ENCODE peak calls at places on chromosomes 4 and X, in ten cellular contexts. One of them, this sample, is unnamed. For H3K4me1, the result is how much of the 10 kb centered on the place peaks cover.

GRCh38 chr4:165788686-165789463 is 84.2 kb upstream of the TLL1 start:
- DNase-seq in upper lobe of right lung: no peak
- DNase-seq in mesenchymal stem cell: no peak
- DNase-seq in tibial nerve: no peak
- DNase-seq in suprapubic skin: no peak
- DNase-seq in BE2C: no peak
- DNase-seq in GM23338: no peak
- DNase-seq in H9: no peak
- DNase-seq in OCI-LY7: no peak
- DNase-seq in cardiac muscle cell: no peak
- DNase-seq in this sample: no peak

GRCh38 chrX:41734530-41734929 is 10.5 kb downstream of the GPR82 start:
- DNase-seq in upper lobe of right lung: no peak
- DNase-seq in cardiac muscle cell: no peak
- DNase-seq in GM23338: peak
- DNase-seq in mesenchymal stem cell: peak
- DNase-seq in tibial nerve: no peak
- DNase-seq in OCI-LY7: peak
- DNase-seq in suprapubic skin: no peak
- DNase-seq in H9: no peak
- DNase-seq in BE2C: peak
- DNase-seq in this sample: no peak

GRCh38 chr4:183403486-183403885 is 41.0 kb upstream of the CDKN2AIP start:
- DNase-seq in upper lobe of right lung: peak
- DNase-seq in OCI-LY7: no peak
- DNase-seq in BE2C: no peak
- DNase-seq in GM23338: no peak
- DNase-seq in tibial nerve: no peak
- DNase-seq in H9: no peak
- DNase-seq in cardiac muscle cell: no peak
- DNase-seq in mesenchymal stem cell: no peak
- DNase-seq in suprapubic skin: no peak
- DNase-seq in this sample: no peak

GRCh38 chr4:13601060-13601459 is 26.5 kb downstream of the BOD1L1 start:
- DNase-seq in suprapubic skin: no peak
- DNase-seq in H9: no peak
- DNase-seq in BE2C: no peak
- DNase-seq in OCI-LY7: peak
- DNase-seq in tibial nerve: no peak
- DNase-seq in cardiac muscle cell: no peak
- DNase-seq in GM23338: no peak
- DNase-seq in upper lobe of right lung: no peak
- DNase-seq in mesenchymal stem cell: no peak
- DNase-seq in this sample: no peak

GRCh38 chrX:95071621-95072020 is 1397.6 kb downstream of the FAM133A start:
- DNase-seq in suprapubic skin: no peak
- DNase-seq in GM23338: no peak
- DNase-seq in mesenchymal stem cell: no peak
- DNase-seq in H9: no peak
- DNase-seq in OCI-LY7: no peak
- DNase-seq in BE2C: peak
- DNase-seq in upper lobe of right lung: no peak
- DNase-seq in tibial nerve: no peak
- DNase-seq in cardiac muscle cell: no peak
- DNase-seq in this sample: no peak

GRCh38 chrX:154408659-154409221 is 314 bp downstream of the DNASE1L1 start:
- DNase-seq in mesenchymal stem cell: no peak
- DNase-seq in tibial nerve: no peak
- DNase-seq in BE2C: no peak
- DNase-seq in OCI-LY7: no peak
- DNase-seq in H9: no peak
- DNase-seq in suprapubic skin: no peak
- DNase-seq in upper lobe of right lung: no peak
- DNase-seq in cardiac muscle cell: no peak
- DNase-seq in GM23338: no peak
- DNase-seq in this sample: no peak

GRCh38 chr4:153409412-153409811 is 56.7 kb upstream of the TMEM131L start:
- DNase-seq in tibial nerve: no peak
- DNase-seq in mesenchymal stem cell: peak
- DNase-seq in OCI-LY7: no peak
- DNase-seq in GM23338: no peak
- DNase-seq in H9: no peak
- DNase-seq in BE2C: no peak
- DNase-seq in cardiac muscle cell: no peak
- DNase-seq in suprapubic skin: no peak
- DNase-seq in upper lobe of right lung: no peak
- DNase-seq in this sample: no peak

GRCh38 chr4:173821851-173822250 is 291.8 kb upstream of the HAND2 start:
- DNase-seq in mesenchymal stem cell: no peak
- DNase-seq in cardiac muscle cell: no peak
- DNase-seq in GM23338: no peak
- DNase-seq in OCI-LY7: no peak
- DNase-seq in suprapubic skin: no peak
- DNase-seq in H9: no peak
- DNase-seq in BE2C: no peak
- DNase-seq in upper lobe of right lung: no peak
- DNase-seq in tibial nerve: no peak
- DNase-seq in this sample: no peak

DNA sequence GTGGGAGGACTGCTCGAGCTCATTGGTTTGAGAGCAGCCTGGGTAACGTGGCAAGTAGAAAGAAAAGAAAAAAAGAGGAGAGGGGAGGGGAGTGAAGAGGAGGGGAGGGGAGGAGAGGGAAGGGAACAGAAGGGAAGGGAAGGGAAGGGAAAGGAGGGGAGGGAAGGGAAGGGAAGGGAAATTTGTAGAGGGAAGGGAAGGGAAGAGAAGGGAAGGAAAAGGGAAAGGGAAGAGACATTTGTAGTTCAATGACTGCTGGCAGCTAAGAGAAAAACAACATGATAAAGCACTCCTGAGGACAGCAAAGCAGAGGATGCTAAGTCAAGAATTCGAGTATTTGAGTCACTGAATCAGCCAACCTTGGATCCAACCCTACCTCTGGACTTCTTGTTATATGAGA is 38.2 kb upstream of the BMP2K start:
- DNase-seq in OCI-LY7: no peak
- DNase-seq in GM23338: peak
- DNase-seq in suprapubic skin: no peak
- DNase-seq in mesenchymal stem cell: no peak
- DNase-seq in upper lobe of right lung: no peak
- DNase-seq in BE2C: no peak
- DNase-seq in tibial nerve: no peak
- DNase-seq in cardiac muscle cell: no peak
- DNase-seq in H9: no peak
- DNase-seq in this sample: no peak
- H3K4me1 ChIP-seq in OCI-LY7: under half
- H3K4me1 ChIP-seq in GM23338: under half
- H3K4me1 ChIP-seq in suprapubic skin: under half
- H3K4me1 ChIP-seq in mesenchymal stem cell: under half
- H3K4me1 ChIP-seq in upper lobe of right lung: under half
- H3K4me1 ChIP-seq in BE2C: under half
- H3K4me1 ChIP-seq in tibial nerve: under half
- H3K4me1 ChIP-seq in cardiac muscle cell: under half
- H3K4me1 ChIP-seq in H9: under half
- H3K4me1 ChIP-seq in this sample: under half

GRCh38 chr4:89300060-89300459 is 7.5 kb downstream of the GPRIN3 start:
- DNase-seq in H9: no peak
- DNase-seq in OCI-LY7: no peak
- DNase-seq in upper lobe of right lung: no peak
- DNase-seq in tibial nerve: no peak
- DNase-seq in suprapubic skin: no peak
- DNase-seq in cardiac muscle cell: no peak
- DNase-seq in mesenchymal stem cell: no peak
- DNase-seq in GM23338: no peak
- DNase-seq in BE2C: no peak
- DNase-seq in this sample: no peak

GRCh38 chr4:89299153-89299789 is 8.3 kb downstream of the GPRIN3 start:
- DNase-seq in GM23338: no peak
- DNase-seq in BE2C: no peak
- DNase-seq in suprapubic skin: no peak
- DNase-seq in H9: no peak
- DNase-seq in mesenchymal stem cell: no peak
- DNase-seq in cardiac muscle cell: peak
- DNase-seq in upper lobe of right lung: no peak
- DNase-seq in tibial nerve: no peak
- DNase-seq in OCI-LY7: peak
- DNase-seq in this sample: no peak

GRCh38 chr4:89298160-89298559 is 9.4 kb downstream of the GPRIN3 start:
- DNase-seq in cardiac muscle cell: no peak
- DNase-seq in H9: no peak
- DNase-seq in mesenchymal stem cell: no peak
- DNase-seq in GM23338: peak
- DNase-seq in upper lobe of right lung: no peak
- DNase-seq in BE2C: no peak
- DNase-seq in OCI-LY7: peak
- DNase-seq in tibial nerve: no peak
- DNase-seq in suprapubic skin: no peak
- DNase-seq in this sample: peak

GRCh38 chr4:89300490-89300889 is 7.1 kb downstream of the GPRIN3 start:
- DNase-seq in BE2C: no peak
- DNase-seq in mesenchymal stem cell: no peak
- DNase-seq in GM23338: no peak
- DNase-seq in suprapubic skin: no peak
- DNase-seq in tibial nerve: no peak
- DNase-seq in cardiac muscle cell: no peak
- DNase-seq in OCI-LY7: no peak
- DNase-seq in H9: no peak
- DNase-seq in upper lobe of right lung: no peak
- DNase-seq in this sample: no peak

GRCh38 chr4:89298788-89299152 is 8.8 kb downstream of the GPRIN3 start:
- DNase-seq in tibial nerve: no peak
- DNase-seq in mesenchymal stem cell: peak
- DNase-seq in BE2C: no peak
- DNase-seq in upper lobe of right lung: no peak
- DNase-seq in suprapubic skin: no peak
- DNase-seq in cardiac muscle cell: peak
- DNase-seq in GM23338: no peak
- DNase-seq in OCI-LY7: peak
- DNase-seq in H9: no peak
- DNase-seq in this sample: peak
- H3K4me1 ChIP-seq in tibial nerve: under half
- H3K4me1 ChIP-seq in mesenchymal stem cell: under half
- H3K4me1 ChIP-seq in BE2C: under half
- H3K4me1 ChIP-seq in upper lobe of right lung: under half
- H3K4me1 ChIP-seq in suprapubic skin: under half
- H3K4me1 ChIP-seq in cardiac muscle cell: half or more
- H3K4me1 ChIP-seq in GM23338: under half
- H3K4me1 ChIP-seq in OCI-LY7: half or more
- H3K4me1 ChIP-seq in H9: under half
- H3K4me1 ChIP-seq in this sample: half or more

GRCh38 chrX:134803060-134803459 is 144.8 kb upstream of the PLAC1 start:
- DNase-seq in suprapubic skin: no peak
- DNase-seq in OCI-LY7: no peak
- DNase-seq in GM23338: no peak
- DNase-seq in cardiac muscle cell: no peak
- DNase-seq in upper lobe of right lung: no peak
- DNase-seq in mesenchymal stem cell: no peak
- DNase-seq in tibial nerve: no peak
- DNase-seq in BE2C: no peak
- DNase-seq in H9: no peak
- DNase-seq in this sample: no peak
- H3K4me1 ChIP-seq in suprapubic skin: under half
- H3K4me1 ChIP-seq in OCI-LY7: under half
- H3K4me1 ChIP-seq in GM23338: under half
- H3K4me1 ChIP-seq in cardiac muscle cell: under half
- H3K4me1 ChIP-seq in upper lobe of right lung: under half
- H3K4me1 ChIP-seq in mesenchymal stem cell: under half
- H3K4me1 ChIP-seq in tibial nerve: under half
- H3K4me1 ChIP-seq in BE2C: under half
- H3K4me1 ChIP-seq in H9: under half
- H3K4me1 ChIP-seq in this sample: under half

GRCh38 chr4:2842667-2843022 is 999 bp upstream of the ADD1 start:
- DNase-seq in H9: peak
- DNase-seq in suprapubic skin: no peak
- DNase-seq in upper lobe of right lung: no peak
- DNase-seq in cardiac muscle cell: no peak
- DNase-seq in tibial nerve: no peak
- DNase-seq in OCI-LY7: no peak
- DNase-seq in BE2C: no peak
- DNase-seq in GM23338: no peak
- DNase-seq in mesenchymal stem cell: peak
- DNase-seq in this sample: no peak

GRCh38 chr4:2843909-2844584 is 403 bp downstream of the ADD1 start:
- DNase-seq in BE2C: no peak
- DNase-seq in mesenchymal stem cell: peak
- DNase-seq in GM23338: peak
- DNase-seq in cardiac muscle cell: peak
- DNase-seq in tibial nerve: no peak
- DNase-seq in H9: peak
- DNase-seq in upper lobe of right lung: peak
- DNase-seq in suprapubic skin: no peak
- DNase-seq in OCI-LY7: peak
- DNase-seq in this sample: no peak

GRCh38 chr4:2846172-2846571 is 2.5 kb downstream of the ADD1 start:
- DNase-seq in mesenchymal stem cell: no peak
- DNase-seq in suprapubic skin: no peak
- DNase-seq in BE2C: no peak
- DNase-seq in upper lobe of right lung: no peak
- DNase-seq in OCI-LY7: no peak
- DNase-seq in cardiac muscle cell: no peak
- DNase-seq in tibial nerve: no peak
- DNase-seq in GM23338: no peak
- DNase-seq in H9: no peak
- DNase-seq in this sample: no peak

GRCh38 chr4:2847297-2847871 is 3.7 kb downstream of the ADD1 start:
- DNase-seq in mesenchymal stem cell: no peak
- DNase-seq in upper lobe of right lung: no peak
- DNase-seq in OCI-LY7: no peak
- DNase-seq in GM23338: no peak
- DNase-seq in BE2C: no peak
- DNase-seq in suprapubic skin: no peak
- DNase-seq in cardiac muscle cell: no peak
- DNase-seq in tibial nerve: no peak
- DNase-seq in H9: no peak
- DNase-seq in this sample: no peak

DNA sequence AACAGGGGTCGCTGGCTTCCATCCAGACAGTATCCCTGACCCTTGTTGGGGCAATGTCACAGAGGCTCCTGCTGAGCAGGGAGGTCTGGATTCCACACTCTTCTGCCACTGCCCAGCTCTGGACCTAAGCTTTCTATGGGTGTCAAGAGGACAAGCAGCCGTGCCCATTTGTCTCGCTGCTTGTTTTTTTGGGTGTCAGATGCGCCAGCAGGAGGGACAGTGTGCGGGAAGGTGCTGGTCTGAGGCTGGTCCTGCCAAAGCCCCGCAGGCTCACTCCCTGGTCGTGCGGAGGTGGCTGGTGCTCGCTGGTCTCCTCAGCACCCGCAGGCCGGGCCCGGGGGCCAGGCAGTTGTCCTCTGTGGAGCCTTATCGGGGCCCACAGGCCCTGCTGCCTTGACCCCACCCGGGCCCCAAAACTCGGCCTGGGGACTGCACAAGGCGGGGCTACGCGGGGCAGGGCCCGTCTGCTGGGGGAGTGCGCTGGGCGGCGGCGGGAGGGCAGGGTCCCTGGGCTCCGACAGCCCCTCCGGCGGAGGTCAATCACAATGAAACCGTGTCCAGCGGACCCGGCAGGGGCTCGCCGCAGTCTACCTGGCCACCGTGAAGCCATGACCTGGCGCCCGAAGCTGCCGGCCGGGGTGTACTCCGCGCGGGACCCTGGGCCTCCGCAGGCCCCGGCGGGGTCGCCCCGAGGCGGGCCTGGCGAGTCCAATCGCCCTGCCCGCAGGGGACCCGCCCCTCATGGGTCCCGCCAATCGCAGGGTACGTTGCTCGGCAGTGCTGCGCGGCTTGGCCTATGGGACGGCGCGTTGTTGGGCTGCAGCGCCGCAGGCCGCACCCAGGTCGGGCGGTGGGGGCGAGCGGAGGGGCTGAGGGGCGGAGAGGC is at the start of gene ADD1:
- DNase-seq in cardiac muscle cell: peak
- DNase-seq in H9: peak
- DNase-seq in mesenchymal stem cell: peak
- DNase-seq in upper lobe of right lung: peak
- DNase-seq in GM23338: peak
- DNase-seq in OCI-LY7: peak
- DNase-seq in suprapubic skin: peak
- DNase-seq in BE2C: peak
- DNase-seq in tibial nerve: peak
- DNase-seq in this sample: peak
- H3K4me1 ChIP-seq in cardiac muscle cell: under half
- H3K4me1 ChIP-seq in H9: under half
- H3K4me1 ChIP-seq in mesenchymal stem cell: under half
- H3K4me1 ChIP-seq in upper lobe of right lung: under half
- H3K4me1 ChIP-seq in GM23338: under half
- H3K4me1 ChIP-seq in OCI-LY7: under half
- H3K4me1 ChIP-seq in suprapubic skin: under half
- H3K4me1 ChIP-seq in BE2C: under half
- H3K4me1 ChIP-seq in tibial nerve: under half
- H3K4me1 ChIP-seq in this sample: half or more